ENCODE peak calls at places on chromosome 16, in eight cellular contexts. C, X, T, U, D, Z, Q and O are unnamed samples.

GRCh38 chr16:86549076-86549892 is 5.8 kb downstream of the MTHFSD start:
- DNase-seq in C (no peak), X (no peak), T (no peak), U (no peak), D (no peak), Z (no peak), Q (no peak), O (no peak)

GRCh38 chr16:11498683-11499082 is 88.0 kb downstream of the LITAF start:
- DNase-seq in C (no peak), X (no peak), T (no peak), U (peak; percentile 1), D (peak; percentile 33), Z (no peak), Q (peak; percentile 32), O (no peak)

GRCh38 chr16:79110242-79110641 is 490.3 kb downstream of the MAF start:
- DNase-seq in C (no peak), X (no peak), T (no peak), U (no peak), D (no peak), Z (no peak), Q (no peak), O (no peak)

GRCh38 chr16:1859650-1860049 is 12.3 kb downstream of the MEIOB start:
- DNase-seq in C (no peak), X (no peak), T (no peak), U (no peak), D (no peak), Z (no peak), Q (no peak), O (no peak)

GRCh38 chr16:82061861-82062525 is 26.9 kb downstream of the HSD17B2 start:
- DNase-seq in C (no peak), X (no peak), T (no peak), U (no peak), D (peak; percentile 44), Z (no peak), Q (no peak), O (peak; percentile 19)

GRCh38 chr16:86371083-86371803 is 139.1 kb upstream of the FOXF1 start:
- DNase-seq in C (no peak), X (no peak), T (no peak), U (no peak), D (no peak), Z (no peak), Q (no peak), O (no peak)

GRCh38 chr16:56558024-56558747 is 6.7 kb upstream of the MT4 start:
- DNase-seq in C (peak; percentile 53), X (no peak), T (no peak), U (no peak), D (peak; percentile 57), Z (no peak), Q (peak; percentile 53), O (peak; percentile 89)

GRCh38 chr16:57091200-57091989 is 988 bp upstream of the CPNE2 start:
- DNase-seq in C (no peak), X (peak; percentile 62), T (peak; percentile 69), U (peak; percentile 63), D (peak; percentile 58), Z (no peak), Q (peak; percentile 59), O (peak; percentile 73)

GRCh38 chr16:64196444-64196843 is 925.4 kb downstream of the CDH11 start:
- DNase-seq in C (no peak), X (no peak), T (no peak), U (no peak), D (no peak), Z (no peak), Q (no peak), O (peak; percentile 62)